ENCODE peak calls at places on chromosome 14, in nine cellular contexts. F is testis; P is transverse colon; J is astrocyte; D is caudate nucleus; Z is CD8-positive, alpha-beta T cell; H is AG04450; U is heart right ventricle; B is right lobe of liver. I is an unnamed sample.

GRCh38 chr14:21795456-21795855 is 121.8 kb upstream of the OR4E1 start:
- DNase-seq in F (no peak), P (no peak), J (no peak), D (no peak), Z (no peak), H (no peak), U (no peak), B (no peak), I (no peak)

GRCh38 chr14:74531467-74531866 is 37.9 kb downstream of the ISCA2 start:
- DNase-seq in F (no peak), P (peak), J (no peak), D (no peak), Z (no peak), H (no peak), U (peak), B (no peak), I (peak)

GRCh38 chr14:95157987-95158712 is 821 bp upstream of the DICER1 start:
- DNase-seq in F (no peak), P (no peak), J (no peak), D (no peak), Z (no peak), H (no peak), U (no peak), B (no peak), I (no peak)

GRCh38 chr14:95085321-95085720 is 72.0 kb downstream of the DICER1 start:
- DNase-seq in F (no peak), P (no peak), J (no peak), D (no peak), Z (no peak), H (no peak), U (no peak), B (no peak), I (no peak)

GRCh38 chr14:28609228-28609828 is 157.3 kb upstream of the FOXG1 start:
- DNase-seq in F (peak), P (peak), J (peak), D (peak), Z (no peak), H (no peak), U (peak), B (peak), I (peak)

GRCh38 chr14:58395815-58396626 is at the start of gene TOMM20L:
- DNase-seq in F (peak), P (peak), J (peak), D (peak), Z (peak), H (peak), U (peak), B (peak), I (peak)

GRCh38 chr14:78455896-78456435 is 285.8 kb downstream of the NRXN3 start:
- DNase-seq in F (no peak), P (no peak), J (no peak), D (peak), Z (no peak), H (no peak), U (no peak), B (no peak), I (no peak)

GRCh38 chr14:75428230-75429104 is 645 bp downstream of the JDP2 start:
- DNase-seq in F (no peak), P (peak), J (no peak), D (peak), Z (no peak), H (no peak), U (peak), B (peak), I (peak)

GRCh38 chr14:68664225-68664681 is 128.6 kb downstream of the ZFP36L1 start:
- DNase-seq in F (no peak), P (no peak), J (no peak), D (no peak), Z (no peak), H (no peak), U (no peak), B (peak), I (no peak)

GRCh38 chr14:37124617-37125016 is 47.8 kb downstream of the SLC25A21 start:
- DNase-seq in F (no peak), P (no peak), J (no peak), D (no peak), Z (no peak), H (no peak), U (no peak), B (no peak), I (peak)

GRCh38 chr14:94659953-94660946 is 48.1 kb downstream of the SERPINA3 start:
- DNase-seq in F (no peak), P (no peak), J (no peak), D (no peak), Z (no peak), H (no peak), U (no peak), B (peak), I (no peak)

GRCh38 chr14:41830679-41831078 is 224.0 kb downstream of the LRFN5 start:
- DNase-seq in F (no peak), P (no peak), J (peak), D (no peak), Z (no peak), H (peak), U (no peak), B (no peak), I (peak)

GRCh38 chr14:61525293-61526011 is 169.9 kb upstream of the HIF1A start:
- DNase-seq in F (peak), P (peak), J (peak), D (no peak), Z (no peak), H (no peak), U (peak), B (peak), I (peak)

GRCh38 chr14:54839681-54840080 is 62.9 kb downstream of the GCH1 start:
- DNase-seq in F (peak), P (no peak), J (peak), D (no peak), Z (no peak), H (no peak), U (no peak), B (peak), I (peak)

GRCh38 chr14:54852215-54852614 is 50.4 kb downstream of the GCH1 start:
- DNase-seq in F (no peak), P (no peak), J (no peak), D (no peak), Z (no peak), H (no peak), U (no peak), B (no peak), I (no peak)

GRCh38 chr14:61188936-61189808 is 92.0 kb downstream of the TMEM30B start:
- DNase-seq in F (peak), P (peak), J (peak), D (peak), Z (no peak), H (no peak), U (peak), B (peak), I (peak)

GRCh38 chr14:58296731-58297130 is 1.6 kb upstream of the ARID4A start:
- DNase-seq in F (no peak), P (no peak), J (peak), D (no peak), Z (no peak), H (no peak), U (no peak), B (no peak), I (no peak)

GRCh38 chr14:90624732-90625444 is 191.3 kb downstream of the TTC7B start:
- DNase-seq in F (no peak), P (no peak), J (no peak), D (no peak), Z (no peak), H (no peak), U (no peak), B (no peak), I (peak)

GRCh38 chr14:73058923-73059311 is 583 bp downstream of the RBM25 start:
- DNase-seq in F (peak), P (no peak), J (peak), D (no peak), Z (no peak), H (no peak), U (peak), B (peak), I (peak)

GRCh38 chr14:90546767-90547166 is 149.9 kb downstream of the CALM1 start:
- DNase-seq in F (no peak), P (no peak), J (no peak), D (no peak), Z (no peak), H (no peak), U (no peak), B (no peak), I (no peak)

GRCh38 chr14:68395585-68395984 is 397.3 kb downstream of the ZFP36L1 start:
- DNase-seq in F (peak), P (no peak), J (peak), D (no peak), Z (no peak), H (no peak), U (no peak), B (no peak), I (no peak)

GRCh38 chr14:70754989-70755388 is 54.3 kb downstream of the MAP3K9 start:
- DNase-seq in F (no peak), P (no peak), J (peak), D (no peak), Z (no peak), H (no peak), U (no peak), B (no peak), I (no peak)
- H3K27ac ChIP-seq in F (no peak), P (no peak), J (no peak), D (no peak), Z (no peak), H (no peak), U (no peak), B (no peak), I (peak)

GRCh38 chr14:104924421-104925213 is at the start of gene PLD4:
- DNase-seq in F (no peak), P (no peak), J (no peak), D (no peak), Z (no peak), H (no peak), U (no peak), B (no peak), I (no peak)

GRCh38 chr14:104923596-104924420 is 871 bp upstream of the PLD4 start:
- DNase-seq in F (no peak), P (no peak), J (no peak), D (no peak), Z (no peak), H (no peak), U (no peak), B (no peak), I (no peak)

GRCh38 chr14:104926619-104927431 is 2.1 kb downstream of the PLD4 start:
- DNase-seq in F (no peak), P (peak), J (no peak), D (no peak), Z (no peak), H (no peak), U (no peak), B (no peak), I (no peak)

GRCh38 chr14:104925941-104926609 is 1.4 kb downstream of the PLD4 start:
- DNase-seq in F (no peak), P (no peak), J (no peak), D (no peak), Z (no peak), H (no peak), U (no peak), B (no peak), I (no peak)

DNA sequence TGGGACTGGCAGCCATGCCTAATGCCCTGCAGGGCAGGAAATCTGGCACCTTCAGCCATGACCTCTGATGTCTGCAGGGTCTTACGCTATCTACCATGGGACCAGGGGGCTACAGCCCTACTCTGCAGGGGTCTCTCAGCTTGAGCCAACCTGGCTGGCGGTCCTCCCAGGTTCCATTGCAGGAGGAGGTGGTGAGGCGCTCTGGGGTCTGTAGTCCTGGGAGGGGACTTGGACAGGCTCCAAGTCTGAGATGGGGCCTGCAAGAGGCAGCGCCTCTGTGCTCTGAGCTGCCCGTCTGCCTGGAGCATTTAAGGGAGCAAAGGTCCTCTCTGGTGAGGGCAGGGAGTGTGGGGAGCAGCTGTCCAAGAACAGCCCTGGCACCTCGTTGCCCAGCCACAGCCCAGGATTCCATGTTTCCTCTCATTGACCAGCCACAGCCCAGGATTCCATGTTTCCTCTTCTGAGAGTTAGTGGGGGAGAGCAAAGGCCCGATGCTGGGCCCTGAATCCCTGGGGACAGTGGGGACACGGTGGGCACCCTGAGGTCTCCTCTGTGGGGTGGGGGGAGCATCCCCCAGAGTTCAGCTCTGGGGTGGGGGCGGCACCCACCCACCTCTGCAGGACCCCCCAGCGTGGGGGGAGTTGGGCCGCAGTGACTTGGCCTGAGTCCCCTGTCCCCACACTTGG is 678 bp downstream of the PLD4 start:
- DNase-seq in F (no peak), P (no peak), J (no peak), D (no peak), Z (no peak), H (no peak), U (no peak), B (no peak), I (no peak)
- H3K27ac ChIP-seq in F (no peak), P (no peak), J (no peak), D (peak), Z (no peak), H (no peak), U (no peak), B (no peak), I (no peak)

DNA sequence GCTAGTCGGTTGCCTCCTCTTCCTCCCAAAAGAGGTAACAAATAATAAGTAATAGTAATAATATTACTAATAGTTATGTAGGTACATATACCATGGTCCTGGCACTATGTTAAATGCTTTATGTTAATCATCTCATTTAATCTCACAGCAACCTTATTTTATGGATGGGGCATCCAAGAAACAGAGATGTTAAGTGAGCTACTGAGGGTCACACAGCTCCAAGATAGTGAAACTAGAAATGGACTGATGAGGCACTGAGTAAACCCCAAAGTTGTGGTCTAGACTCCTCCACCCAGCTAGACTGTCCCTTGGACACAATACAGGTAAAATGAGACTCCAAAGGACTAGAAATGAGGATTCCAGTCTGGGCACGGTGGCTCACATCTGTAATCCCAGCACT is 15.1 kb downstream of the ZFHX2 start:
- DNase-seq in F (no peak), P (no peak), J (no peak), D (no peak), Z (no peak), H (no peak), U (no peak), B (no peak), I (no peak)
- H3K27ac ChIP-seq in F (no peak), P (no peak), J (no peak), D (no peak), Z (no peak), H (no peak), U (no peak), B (no peak), I (no peak)

GRCh38 chr14:71348394-71348793 is 441.1 kb downstream of the PCNX1 start:
- DNase-seq in F (no peak), P (no peak), J (no peak), D (no peak), Z (no peak), H (no peak), U (no peak), B (no peak), I (no peak)

GRCh38 chr14:71346685-71347084 is 439.4 kb downstream of the PCNX1 start:
- DNase-seq in F (no peak), P (no peak), J (no peak), D (no peak), Z (no peak), H (no peak), U (no peak), B (no peak), I (no peak)

GRCh38 chr14:71344506-71344905 is 437.2 kb downstream of the PCNX1 start:
- DNase-seq in F (no peak), P (no peak), J (no peak), D (no peak), Z (no peak), H (no peak), U (no peak), B (no peak), I (no peak)

GRCh38 chr14:71354142-71354541 is 446.9 kb downstream of the PCNX1 start:
- DNase-seq in F (no peak), P (no peak), J (no peak), D (no peak), Z (no peak), H (no peak), U (no peak), B (no peak), I (no peak)

DNA sequence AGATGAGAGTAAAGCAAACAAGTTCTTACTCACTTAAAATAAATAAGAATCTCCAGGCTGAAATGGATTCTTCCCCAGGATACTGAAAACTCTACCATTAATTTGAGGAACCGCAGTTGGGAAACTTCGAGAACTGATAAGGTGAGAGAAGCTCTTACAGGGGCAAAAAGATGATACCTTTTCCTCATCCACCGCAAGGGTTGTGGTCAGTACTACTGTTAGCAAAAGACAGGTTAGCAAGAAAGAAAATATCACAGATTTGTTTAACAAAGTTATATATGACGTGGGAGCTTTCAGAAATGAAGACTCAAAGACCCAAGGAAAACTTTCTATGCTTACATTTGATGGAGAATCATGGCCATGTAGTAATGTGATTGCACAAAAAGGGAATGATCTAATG is 441.6 kb downstream of the PCNX1 start:
- DNase-seq in F (no peak), P (no peak), J (no peak), D (no peak), Z (no peak), H (no peak), U (no peak), B (no peak), I (no peak)
- H3K27ac ChIP-seq in F (no peak), P (no peak), J (no peak), D (no peak), Z (no peak), H (no peak), U (no peak), B (no peak), I (no peak)

DNA sequence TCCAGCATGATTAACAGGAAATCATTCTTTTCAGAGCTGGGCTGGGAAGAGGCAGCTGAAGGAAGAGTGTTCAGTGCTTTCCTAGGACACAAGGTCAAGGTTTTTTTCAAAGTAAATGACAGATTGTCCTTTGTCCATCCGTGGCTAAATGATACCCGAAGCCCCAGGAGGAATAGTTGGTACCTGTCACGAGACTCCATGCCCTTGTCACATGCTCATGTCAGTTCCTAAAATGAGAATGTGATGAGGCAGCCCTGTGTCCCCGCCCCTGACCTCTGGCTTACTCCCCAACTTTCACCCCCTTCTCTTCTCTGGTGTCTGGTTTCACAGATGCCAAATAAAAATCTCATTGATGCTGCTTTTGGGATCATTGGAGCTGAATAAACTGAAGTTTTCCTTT is 65.2 kb downstream of the PPP1R36 start:
- DNase-seq in F (no peak), P (no peak), J (no peak), D (no peak), Z (no peak), H (no peak), U (peak), B (no peak), I (no peak)
- H3K27ac ChIP-seq in F (no peak), P (no peak), J (no peak), D (no peak), Z (no peak), H (no peak), U (peak), B (no peak), I (no peak)

GRCh38 chr14:77035267-77035666 is 6.8 kb upstream of the IRF2BPL start:
- DNase-seq in F (no peak), P (no peak), J (no peak), D (no peak), Z (no peak), H (no peak), U (no peak), B (no peak), I (no peak)
- H3K27ac ChIP-seq in F (no peak), P (peak), J (no peak), D (no peak), Z (no peak), H (no peak), U (peak), B (peak), I (no peak)

GRCh38 chr14:99521176-99522024 is 40.2 kb downstream of the CCNK start:
- DNase-seq in F (no peak), P (no peak), J (no peak), D (no peak), Z (no peak), H (no peak), U (no peak), B (no peak), I (no peak)
- H3K27ac ChIP-seq in F (no peak), P (no peak), J (no peak), D (no peak), Z (no peak), H (peak), U (no peak), B (no peak), I (no peak)